ENCODE peak calls at places on chromosomes 1 and 21, in nine cellular contexts. Q is CD8-positive, alpha-beta memory T cell; W is HS-5; J is iPS-NIHi11; O is AG08396; N is stimulated activated CD4-positive, alpha-beta T cell treated with anti-CD3 and anti-CD28 coated beads, Interleukin-12 subunit alpha, Interleukin-12 subunit beta, amount 100 ng/mL, for 4 hours; E is stimulated activated CD8-positive, alpha-beta memory T cell treated with anti-CD3 and anti-CD28 coated beads, Interleukin-2, amount 100 ng/mL, for 48 hours; R is neuronal stem cell; G is NCI-H1694. B is an unnamed sample.

GRCh38 chr1:35448344-35448801 is 108.8 kb downstream of the KIAA0319L start:
- DNase-seq in Q (no peak), W (peak; percentile 84), J (no peak), O (peak; percentile 84), N (no peak), E (no peak), R (no peak), G (no peak), B (no peak)

GRCh38 chr1:156641761-156642264 is at the start of gene BCAN:
- DNase-seq in Q (no peak), W (no peak), J (peak; percentile 89), O (peak; percentile 56), N (no peak), E (no peak), R (no peak), G (no peak), B (no peak)

GRCh38 chr1:113579256-113580018 is 179.8 kb downstream of the PHTF1 start:
- DNase-seq in Q (no peak), W (no peak), J (peak; percentile 24), O (no peak), N (no peak), E (no peak), R (no peak), G (no peak), B (no peak)

GRCh38 chr21:32412998-32413504 is 545 bp downstream of the EVA1C start:
- DNase-seq in Q (no peak), W (no peak), J (no peak), O (no peak), N (no peak), E (no peak), R (no peak), G (no peak), B (no peak)

GRCh38 chr1:239587066-239587465 is 200.7 kb downstream of the CHRM3 start:
- DNase-seq in Q (peak; percentile 57), W (no peak), J (no peak), O (no peak), N (no peak), E (peak; percentile 3), R (no peak), G (no peak), B (no peak)

GRCh38 chr1:164560076-164560475 is 1.1 kb downstream of the PBX1 start:
- DNase-seq in Q (no peak), W (no peak), J (no peak), O (no peak), N (no peak), E (no peak), R (no peak), G (no peak), B (no peak)

GRCh38 chr1:153032677-153033308 is 1.8 kb downstream of the SPRR1B start:
- DNase-seq in Q (no peak), W (peak; percentile 82), J (peak; percentile 20), O (peak; percentile 57), N (no peak), E (no peak), R (peak; percentile 32), G (no peak), B (peak; percentile 36)

GRCh38 chr1:34858901-34859441 is 578 bp downstream of the SMIM12 start:
- DNase-seq in Q (peak; percentile 37), W (peak; percentile 6), J (no peak), O (peak; percentile 69), N (peak; percentile 29), E (peak; percentile 10), R (no peak), G (no peak), B (no peak)

GRCh38 chr1:54703471-54703870 is 12.2 kb upstream of the TTC4 start:
- DNase-seq in Q (no peak), W (no peak), J (no peak), O (no peak), N (no peak), E (no peak), R (no peak), G (no peak), B (no peak)

GRCh38 chr1:70093250-70093975 is 112.0 kb downstream of the LRRC40 start:
- DNase-seq in Q (no peak), W (no peak), J (no peak), O (no peak), N (no peak), E (no peak), R (no peak), G (no peak), B (no peak)

GRCh38 chr1:202471246-202471645 is 122.7 kb downstream of the PPP1R12B start:
- DNase-seq in Q (no peak), W (no peak), J (no peak), O (no peak), N (no peak), E (no peak), R (no peak), G (no peak), B (no peak)